ENCODE peak calls at places on chromosomes 12 and 14, in six cellular contexts. One of them, this sample, is unnamed.

GRCh38 chr14:93175492-93175891 is 9.2 kb downstream of the MOAP1 start:
- DNase-seq in stomach: peak
- DNase-seq in endodermal cell: no peak
- DNase-seq in GM23338: no peak
- DNase-seq in fibroblast of pulmonary artery: no peak
- DNase-seq in HFF-Myc: no peak
- DNase-seq in this sample: no peak

GRCh38 chr14:35416108-35416750 is 11.7 kb upstream of the NFKBIA start:
- DNase-seq in stomach: no peak
- DNase-seq in GM23338: no peak
- DNase-seq in HFF-Myc: no peak
- DNase-seq in endodermal cell: no peak
- DNase-seq in fibroblast of pulmonary artery: no peak
- DNase-seq in this sample: no peak

GRCh38 chr12:53743277-53744129 is 8.3 kb downstream of the CISTR start:
- DNase-seq in fibroblast of pulmonary artery: peak
- DNase-seq in endodermal cell: peak
- DNase-seq in GM23338: peak
- DNase-seq in stomach: peak
- DNase-seq in HFF-Myc: no peak
- DNase-seq in this sample: peak

GRCh38 chr12:14629832-14630688 is 62.4 kb upstream of the PLBD1 start:
- DNase-seq in GM23338: peak
- DNase-seq in endodermal cell: peak
- DNase-seq in HFF-Myc: peak
- DNase-seq in stomach: peak
- DNase-seq in fibroblast of pulmonary artery: peak
- DNase-seq in this sample: peak

GRCh38 chr12:124680863-124681778 is 113.7 kb upstream of the NCOR2 start:
- DNase-seq in endodermal cell: peak
- DNase-seq in HFF-Myc: peak
- DNase-seq in stomach: no peak
- DNase-seq in GM23338: peak
- DNase-seq in fibroblast of pulmonary artery: peak
- DNase-seq in this sample: peak

GRCh38 chr14:34673702-34674101 is 40.7 kb downstream of the CFL2 start:
- DNase-seq in fibroblast of pulmonary artery: no peak
- DNase-seq in endodermal cell: no peak
- DNase-seq in HFF-Myc: no peak
- DNase-seq in stomach: no peak
- DNase-seq in GM23338: no peak
- DNase-seq in this sample: no peak

GRCh38 chr12:80553316-80553715 is 109.3 kb downstream of the PTPRQ start:
- DNase-seq in stomach: no peak
- DNase-seq in GM23338: no peak
- DNase-seq in endodermal cell: no peak
- DNase-seq in HFF-Myc: peak
- DNase-seq in fibroblast of pulmonary artery: peak
- DNase-seq in this sample: peak

GRCh38 chr12:28390716-28391452 is 200.6 kb downstream of the CCDC91 start:
- DNase-seq in endodermal cell: no peak
- DNase-seq in GM23338: no peak
- DNase-seq in stomach: no peak
- DNase-seq in fibroblast of pulmonary artery: peak
- DNase-seq in HFF-Myc: peak
- DNase-seq in this sample: no peak

GRCh38 chr12:7512528-7512927 is 9.0 kb upstream of the CD163 start:
- DNase-seq in GM23338: peak
- DNase-seq in endodermal cell: peak
- DNase-seq in stomach: no peak
- DNase-seq in HFF-Myc: peak
- DNase-seq in fibroblast of pulmonary artery: peak
- DNase-seq in this sample: peak

GRCh38 chr14:100904307-100905019 is 941 bp upstream of the RTL1 start:
- DNase-seq in GM23338: peak
- DNase-seq in stomach: no peak
- DNase-seq in fibroblast of pulmonary artery: no peak
- DNase-seq in endodermal cell: peak
- DNase-seq in HFF-Myc: no peak
- DNase-seq in this sample: no peak
- TF ChIP-seq CTCF in GM23338: peak
- TF ChIP-seq CTCF in stomach: no peak
- TF ChIP-seq CTCF in fibroblast of pulmonary artery: peak
- TF ChIP-seq CTCF in endodermal cell: peak
- TF ChIP-seq CTCF in HFF-Myc: peak
- TF ChIP-seq CTCF in this sample: peak

GRCh38 chr12:111340231-111340630 is 28.7 kb downstream of the PHETA1 start:
- DNase-seq in endodermal cell: no peak
- DNase-seq in HFF-Myc: no peak
- DNase-seq in GM23338: no peak
- DNase-seq in stomach: no peak
- DNase-seq in fibroblast of pulmonary artery: no peak
- DNase-seq in this sample: no peak

GRCh38 chr12:111343181-111343580 is 25.7 kb downstream of the PHETA1 start:
- DNase-seq in GM23338: no peak
- DNase-seq in HFF-Myc: no peak
- DNase-seq in endodermal cell: no peak
- DNase-seq in fibroblast of pulmonary artery: no peak
- DNase-seq in stomach: no peak
- DNase-seq in this sample: no peak

GRCh38 chr12:111344254-111344875 is 24.5 kb downstream of the PHETA1 start:
- DNase-seq in HFF-Myc: no peak
- DNase-seq in fibroblast of pulmonary artery: no peak
- DNase-seq in endodermal cell: no peak
- DNase-seq in stomach: no peak
- DNase-seq in GM23338: no peak
- DNase-seq in this sample: no peak

GRCh38 chr12:111341426-111342065 is 27.3 kb downstream of the PHETA1 start:
- DNase-seq in endodermal cell: no peak
- DNase-seq in HFF-Myc: no peak
- DNase-seq in GM23338: no peak
- DNase-seq in stomach: no peak
- DNase-seq in fibroblast of pulmonary artery: no peak
- DNase-seq in this sample: no peak

GRCh38 chr12:111342376-111342775 is 26.5 kb downstream of the PHETA1 start:
- DNase-seq in stomach: no peak
- DNase-seq in fibroblast of pulmonary artery: no peak
- DNase-seq in GM23338: no peak
- DNase-seq in endodermal cell: no peak
- DNase-seq in HFF-Myc: no peak
- DNase-seq in this sample: no peak
- H3K4me3 ChIP-seq in stomach: no peak
- H3K4me3 ChIP-seq in fibroblast of pulmonary artery: no peak
- H3K4me3 ChIP-seq in GM23338: no peak
- H3K4me3 ChIP-seq in endodermal cell: no peak
- H3K4me3 ChIP-seq in HFF-Myc: no peak
- H3K4me3 ChIP-seq in this sample: no peak

DNA sequence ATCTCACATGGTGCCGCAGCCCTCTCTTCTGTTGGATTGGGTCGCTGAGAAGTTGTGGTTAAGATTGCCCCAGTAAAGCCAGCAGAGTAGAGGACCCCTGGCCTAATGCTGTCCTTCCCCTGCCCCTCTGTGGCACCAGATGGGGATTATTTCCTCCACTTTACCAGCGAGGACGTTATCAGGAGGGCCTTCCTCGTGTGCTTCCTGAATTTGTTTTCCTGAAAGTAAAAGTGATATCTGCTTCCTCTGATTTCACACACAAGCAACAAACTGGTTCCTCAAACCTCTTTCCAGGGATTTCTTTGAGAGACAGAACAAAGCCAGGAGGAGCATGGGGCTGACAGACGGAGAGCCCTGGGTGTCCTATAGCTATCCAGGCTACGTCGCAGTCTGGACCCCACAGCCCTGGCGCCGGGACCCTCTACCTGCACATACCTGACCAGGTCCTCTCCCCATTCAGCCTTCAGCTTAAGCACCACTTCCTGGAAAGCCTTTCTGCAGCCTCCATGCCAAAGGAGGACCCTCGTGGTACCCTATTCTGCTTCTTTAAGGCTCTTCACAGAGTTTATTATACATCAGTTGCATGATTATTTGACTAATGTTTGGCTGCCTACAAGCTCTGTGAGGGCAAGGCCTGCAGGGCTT is 314.8 kb upstream of the FKBP4 start:
- DNase-seq in endodermal cell: no peak
- DNase-seq in fibroblast of pulmonary artery: no peak
- DNase-seq in GM23338: no peak
- DNase-seq in stomach: no peak
- DNase-seq in HFF-Myc: no peak
- DNase-seq in this sample: no peak
- TF ChIP-seq CTCF in endodermal cell: no peak
- TF ChIP-seq CTCF in fibroblast of pulmonary artery: no peak
- TF ChIP-seq CTCF in GM23338: no peak
- TF ChIP-seq CTCF in stomach: no peak
- TF ChIP-seq CTCF in HFF-Myc: no peak
- TF ChIP-seq CTCF in this sample: no peak

GRCh38 chr14:36518031-36518585 is 1.9 kb downstream of the NKX2-1 start:
- DNase-seq in stomach: no peak
- DNase-seq in HFF-Myc: no peak
- DNase-seq in fibroblast of pulmonary artery: no peak
- DNase-seq in GM23338: peak
- DNase-seq in endodermal cell: peak
- DNase-seq in this sample: no peak
- H3K4me3 ChIP-seq in stomach: no peak
- H3K4me3 ChIP-seq in HFF-Myc: no peak
- H3K4me3 ChIP-seq in fibroblast of pulmonary artery: no peak
- H3K4me3 ChIP-seq in GM23338: peak
- H3K4me3 ChIP-seq in endodermal cell: peak
- H3K4me3 ChIP-seq in this sample: peak